ENCODE peak calls at places on chromosomes 12 and 14, in ten cellular contexts. Q is HCT116, P is H54, X is thyroid gland, Z is breast epithelium, R is NB4, Y is transverse colon, E is tibial nerve, C is prostate gland, M is A549. B is an unnamed sample.

GRCh38 chr12:8156845-8157244 is at the start of gene ZNF705A:
- DNase-seq in Q (no peak), P (peak), X (no peak), Z (no peak), R (peak), Y (no peak), E (no peak), C (no peak), M (peak), B (no peak)

GRCh38 chr12:121467638-121468403 is 67.9 kb downstream of the RNF34 start:
- DNase-seq in Q (no peak), P (no peak), X (peak), Z (peak), R (no peak), Y (peak), E (no peak), C (peak), M (peak), B (no peak)

GRCh38 chr14:49950275-49951250 is 57.7 kb downstream of the ARF6 start:
- DNase-seq in Q (peak), P (no peak), X (peak), Z (peak), R (no peak), Y (peak), E (no peak), C (peak), M (no peak), B (no peak)

GRCh38 chr12:70110085-70110484 is 133.1 kb upstream of the CNOT2 start:
- DNase-seq in Q (no peak), P (no peak), X (no peak), Z (no peak), R (no peak), Y (no peak), E (no peak), C (no peak), M (no peak), B (no peak)

GRCh38 chr14:33509927-33510535 is 440.8 kb downstream of the EGLN3 start:
- DNase-seq in Q (no peak), P (no peak), X (no peak), Z (no peak), R (no peak), Y (no peak), E (no peak), C (no peak), M (no peak), B (no peak)

GRCh38 chr12:7108042-7108927 is 729 bp downstream of the C1RL start:
- DNase-seq in Q (peak), P (peak), X (peak), Z (peak), R (peak), Y (peak), E (peak), C (peak), M (peak), B (peak)

GRCh38 chr14:98956181-98956580 is 315.8 kb downstream of the BCL11B start:
- DNase-seq in Q (no peak), P (no peak), X (no peak), Z (no peak), R (no peak), Y (no peak), E (no peak), C (no peak), M (no peak), B (no peak)

GRCh38 chr12:182381-182883 is 31.5 kb downstream of the SLC6A12 start:
- DNase-seq in Q (no peak), P (peak), X (no peak), Z (no peak), R (peak), Y (no peak), E (no peak), C (no peak), M (peak), B (no peak)

GRCh38 chr12:89161553-89161952 is 190.7 kb downstream of the DUSP6 start:
- DNase-seq in Q (no peak), P (no peak), X (no peak), Z (no peak), R (peak), Y (no peak), E (no peak), C (no peak), M (no peak), B (no peak)

GRCh38 chr14:92459479-92460421 is 53.8 kb upstream of the RIN3 start:
- DNase-seq in Q (no peak), P (no peak), X (peak), Z (peak), R (no peak), Y (no peak), E (no peak), C (no peak), M (no peak), B (no peak)

GRCh38 chr14:92680781-92681650 is 67.4 kb downstream of the LGMN start:
- DNase-seq in Q (peak), P (peak), X (peak), Z (peak), R (peak), Y (peak), E (peak), C (peak), M (peak), B (peak)

GRCh38 chr14:69090187-69090789 is 62.6 kb downstream of the DCAF5 start:
- DNase-seq in Q (peak), P (no peak), X (peak), Z (no peak), R (peak), Y (peak), E (no peak), C (peak), M (peak), B (peak)

GRCh38 chr12:84134797-84135366 is 777.7 kb downstream of the SLC6A15 start:
- DNase-seq in Q (no peak), P (no peak), X (no peak), Z (no peak), R (no peak), Y (no peak), E (no peak), C (no peak), M (no peak), B (no peak)

GRCh38 chr14:55237999-55238680 is 33.1 kb upstream of the FBXO34 start:
- DNase-seq in Q (no peak), P (no peak), X (no peak), Z (no peak), R (peak), Y (no peak), E (no peak), C (no peak), M (no peak), B (no peak)

GRCh38 chr14:65302571-65303184 is 109.9 kb upstream of the FUT8 start:
- DNase-seq in Q (no peak), P (no peak), X (no peak), Z (no peak), R (no peak), Y (peak), E (no peak), C (no peak), M (no peak), B (no peak)

GRCh38 chr12:44507471-44507870 is 368.6 kb downstream of the NELL2 start:
- DNase-seq in Q (no peak), P (no peak), X (no peak), Z (no peak), R (no peak), Y (no peak), E (no peak), C (no peak), M (no peak), B (no peak)

GRCh38 chr12:51821423-51822260 is 26.9 kb downstream of the FIGNL2 start:
- DNase-seq in Q (no peak), P (no peak), X (no peak), Z (no peak), R (no peak), Y (no peak), E (no peak), C (no peak), M (no peak), B (no peak)

GRCh38 chr12:26058308-26058707 is 66.5 kb downstream of the BHLHE41 start:
- DNase-seq in Q (peak), P (no peak), X (no peak), Z (no peak), R (peak), Y (no peak), E (no peak), C (no peak), M (no peak), B (peak)

GRCh38 chr12:2268478-2269286 is 215.9 kb downstream of the CACNA1C start:
- DNase-seq in Q (no peak), P (peak), X (no peak), Z (no peak), R (no peak), Y (no peak), E (no peak), C (no peak), M (no peak), B (no peak)

GRCh38 chr12:31906581-31907286 is 52.5 kb upstream of the RESF1 start:
- DNase-seq in Q (no peak), P (no peak), X (no peak), Z (no peak), R (peak), Y (no peak), E (no peak), C (no peak), M (no peak), B (no peak)

GRCh38 chr12:105235747-105236476 is at the start of gene APPL2:
- DNase-seq in Q (peak), P (peak), X (peak), Z (peak), R (peak), Y (peak), E (peak), C (peak), M (peak), B (peak)

GRCh38 chr12:27828196-27828595 is 48.2 kb upstream of the MANSC4 start:
- DNase-seq in Q (no peak), P (peak), X (no peak), Z (no peak), R (no peak), Y (no peak), E (no peak), C (no peak), M (no peak), B (no peak)

GRCh38 chr14:75578786-75579781 is 664 bp downstream of the FLVCR2 start:
- DNase-seq in Q (no peak), P (no peak), X (peak), Z (peak), R (no peak), Y (peak), E (peak), C (peak), M (peak), B (no peak)

GRCh38 chr14:30375280-30375892 is 183.6 kb upstream of the G2E3 start:
- DNase-seq in Q (peak), P (no peak), X (peak), Z (no peak), R (peak), Y (peak), E (peak), C (peak), M (peak), B (peak)

GRCh38 chr12:80442426-80443222 is 1.4 kb upstream of the PTPRQ start:
- DNase-seq in Q (no peak), P (no peak), X (no peak), Z (no peak), R (no peak), Y (no peak), E (no peak), C (no peak), M (no peak), B (no peak)

GRCh38 chr14:103626150-103626850 is 2.7 kb upstream of the KLC1 start:
- DNase-seq in Q (no peak), P (no peak), X (peak), Z (no peak), R (peak), Y (peak), E (no peak), C (no peak), M (no peak), B (no peak)

GRCh38 chr12:108360487-108360886 is 21.4 kb upstream of the CMKLR1 start:
- DNase-seq in Q (no peak), P (no peak), X (no peak), Z (no peak), R (peak), Y (no peak), E (no peak), C (no peak), M (no peak), B (no peak)

GRCh38 chr12:46523863-46524770 is 151.5 kb upstream of the SLC38A2 start:
- DNase-seq in Q (peak), P (peak), X (no peak), Z (no peak), R (no peak), Y (no peak), E (no peak), C (no peak), M (peak), B (no peak)

GRCh38 chr14:79861111-79861510 is 350.2 kb downstream of the DIO2 start:
- DNase-seq in Q (no peak), P (no peak), X (no peak), Z (no peak), R (peak), Y (no peak), E (no peak), C (no peak), M (no peak), B (no peak)

GRCh38 chr12:12999276-12999958 is 648 bp downstream of the HEBP1 start:
- DNase-seq in Q (no peak), P (no peak), X (peak), Z (peak), R (no peak), Y (peak), E (no peak), C (no peak), M (peak), B (peak)

GRCh38 chr12:71664411-71665108 is 459 bp downstream of the THAP2 start:
- DNase-seq in Q (no peak), P (peak), X (no peak), Z (no peak), R (no peak), Y (no peak), E (no peak), C (no peak), M (peak), B (peak)

GRCh38 chr14:32224731-32225377 is 21.8 kb upstream of the RNU6-8 start:
- DNase-seq in Q (no peak), P (no peak), X (peak), Z (no peak), R (no peak), Y (no peak), E (no peak), C (no peak), M (peak), B (peak)

DNA sequence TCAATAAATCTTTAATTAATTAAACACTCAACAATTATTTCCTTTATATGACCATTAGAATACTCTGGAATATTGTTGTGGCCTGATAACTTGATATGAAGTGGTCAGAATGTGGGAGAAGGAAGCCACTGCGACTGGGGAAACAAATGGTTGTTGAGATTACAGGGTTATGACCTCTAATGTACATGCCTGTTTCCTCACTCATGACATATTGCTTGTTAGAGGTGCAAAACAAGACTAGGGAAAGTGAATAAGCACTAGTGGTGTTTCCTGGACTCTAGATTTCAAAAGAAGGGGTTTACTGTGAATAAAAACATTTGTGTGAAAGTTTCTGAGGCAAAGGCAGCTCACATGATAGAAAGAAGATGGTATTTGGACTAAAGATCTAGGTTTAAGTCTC is 53.3 kb downstream of the STAB2 start:
- DNase-seq in Q (no peak), P (no peak), X (no peak), Z (no peak), R (no peak), Y (no peak), E (no peak), C (no peak), M (no peak), B (no peak)
- TF ChIP-seq POLR2A in Q (no peak), P (no peak), X (no peak), Z (no peak), R (no peak), Y (no peak), E (no peak), C (no peak), M (no peak), B (no peak)

DNA sequence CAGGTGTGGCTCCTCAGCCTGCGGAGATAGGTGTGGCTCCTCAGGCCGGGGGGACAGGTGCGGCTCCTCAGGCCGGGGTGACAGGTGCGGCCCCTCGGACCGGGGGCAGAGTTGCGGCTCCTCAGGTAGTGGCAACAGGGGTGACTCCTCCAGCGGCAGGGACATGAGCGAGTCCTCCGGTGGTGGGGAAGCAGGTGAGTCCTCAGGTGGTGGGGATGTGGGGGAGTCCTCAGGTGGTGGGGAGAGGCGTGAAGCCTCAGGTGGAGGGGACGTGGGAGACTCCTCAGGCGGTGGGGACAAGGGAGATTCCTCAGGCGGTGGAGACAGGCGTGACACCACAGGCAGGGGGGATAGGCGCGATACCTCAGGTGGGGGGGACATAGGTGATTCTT is 9.2 kb downstream of the KMT2D start:
- DNase-seq in Q (no peak), P (no peak), X (no peak), Z (no peak), R (no peak), Y (no peak), E (no peak), C (no peak), M (no peak), B (no peak)
- TF ChIP-seq POLR2A in Q (no peak), P (no peak), X (no peak), Z (no peak), R (no peak), Y (no peak), E (no peak), C (no peak), M (no peak), B (no peak)

GRCh38 chr12:125023065-125023464 is 29.6 kb downstream of the BRI3BP start:
- DNase-seq in Q (no peak), P (no peak), X (no peak), Z (no peak), R (no peak), Y (no peak), E (no peak), C (no peak), M (no peak), B (no peak)

GRCh38 chr12:125029756-125030358 is 35.4 kb upstream of the AACS start:
- DNase-seq in Q (no peak), P (no peak), X (no peak), Z (no peak), R (no peak), Y (no peak), E (no peak), C (no peak), M (no peak), B (no peak)

GRCh38 chr12:125028106-125028505 is 34.7 kb downstream of the BRI3BP start:
- DNase-seq in Q (no peak), P (no peak), X (no peak), Z (no peak), R (no peak), Y (no peak), E (no peak), C (no peak), M (no peak), B (no peak)

GRCh38 chr12:125024949-125025563 is 31.6 kb downstream of the BRI3BP start:
- DNase-seq in Q (no peak), P (no peak), X (no peak), Z (no peak), R (no peak), Y (no peak), E (no peak), C (no peak), M (no peak), B (no peak)

GRCh38 chr12:125025836-125026235 is 32.4 kb downstream of the BRI3BP start:
- DNase-seq in Q (no peak), P (no peak), X (no peak), Z (no peak), R (no peak), Y (no peak), E (no peak), C (no peak), M (no peak), B (no peak)
- TF ChIP-seq POLR2A in Q (no peak), P (no peak), X (no peak), Z (no peak), R (no peak), Y (no peak), E (no peak), C (no peak), M (no peak), B (no peak)

GRCh38 chr14:102252834-102253801 is 51.8 kb downstream of the MOK start:
- DNase-seq in Q (no peak), P (no peak), X (no peak), Z (no peak), R (no peak), Y (no peak), E (no peak), C (no peak), M (no peak), B (no peak)

GRCh38 chr14:102258136-102258535 is 46.8 kb downstream of the MOK start:
- DNase-seq in Q (no peak), P (no peak), X (no peak), Z (no peak), R (no peak), Y (no peak), E (no peak), C (no peak), M (no peak), B (no peak)

GRCh38 chr14:102255401-102256190 is 49.4 kb downstream of the MOK start:
- DNase-seq in Q (no peak), P (no peak), X (no peak), Z (no peak), R (peak), Y (no peak), E (no peak), C (no peak), M (peak), B (peak)

GRCh38 chr14:102251161-102251560 is 53.8 kb downstream of the MOK start:
- DNase-seq in Q (no peak), P (no peak), X (no peak), Z (no peak), R (no peak), Y (no peak), E (no peak), C (no peak), M (no peak), B (no peak)

DNA sequence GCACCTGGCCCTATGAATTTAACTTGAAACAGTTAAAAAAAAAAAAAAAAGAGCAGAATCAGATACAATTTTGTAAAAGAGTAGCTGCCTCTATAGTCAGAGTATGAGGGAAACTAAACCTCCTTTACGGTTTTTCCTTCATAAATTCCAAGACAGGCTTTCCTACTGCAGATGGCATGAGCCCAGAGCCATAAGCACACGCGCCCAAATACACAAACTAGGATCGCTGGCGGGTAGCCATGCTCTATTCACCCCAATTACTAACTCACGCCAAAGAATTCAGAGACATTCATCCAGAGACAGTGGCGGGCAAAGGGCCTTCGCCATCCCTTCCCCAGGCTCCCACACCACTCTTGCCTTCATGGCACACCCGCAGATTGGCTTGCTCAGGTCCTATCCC is 48.3 kb downstream of the MOK start:
- DNase-seq in Q (no peak), P (no peak), X (no peak), Z (no peak), R (no peak), Y (no peak), E (no peak), C (no peak), M (no peak), B (no peak)
- TF ChIP-seq POLR2A in Q (no peak), P (no peak), X (no peak), Z (no peak), R (no peak), Y (no peak), E (no peak), C (no peak), M (no peak), B (no peak)

DNA sequence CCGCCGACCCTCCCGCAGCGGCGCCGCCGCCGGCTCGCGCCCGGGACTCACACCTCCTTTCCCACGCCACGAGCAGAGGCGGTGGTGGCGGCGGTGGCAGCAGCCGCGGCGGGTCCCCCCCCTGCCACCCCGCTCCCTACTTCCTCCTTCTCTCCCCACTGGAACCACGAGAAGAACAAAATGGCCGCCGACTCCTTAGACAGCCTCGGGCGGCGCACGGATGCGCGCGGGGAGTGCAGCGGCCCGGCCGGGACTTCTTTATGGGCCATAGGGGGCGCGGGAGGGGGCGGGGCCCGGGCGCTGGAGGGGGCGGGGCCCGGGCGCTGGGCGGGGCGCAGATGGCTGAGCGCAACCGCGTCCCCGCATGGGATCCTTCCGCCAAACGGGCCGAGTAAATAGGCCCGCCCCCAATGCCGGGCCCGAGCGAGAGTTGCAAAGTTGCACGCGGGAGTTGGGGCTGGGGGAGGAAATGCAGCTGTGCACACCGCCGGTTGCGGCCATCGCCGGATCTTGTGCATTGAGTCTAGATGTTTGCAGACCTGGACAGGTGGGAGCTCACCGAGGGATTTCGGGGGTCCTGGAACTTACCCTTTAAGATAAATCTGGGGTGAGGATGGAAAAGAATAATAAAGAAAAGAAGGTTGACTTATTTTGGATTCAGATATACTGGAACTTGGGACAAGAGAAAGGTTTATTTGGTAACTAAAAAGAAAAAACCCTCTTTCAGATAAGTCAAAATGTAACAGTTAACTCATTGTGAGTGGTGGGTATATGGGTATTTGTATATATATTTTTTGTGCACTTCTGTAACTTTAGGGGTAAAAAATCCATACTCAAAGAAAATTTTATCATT is at the start of gene PPP1CC:
- DNase-seq in Q (peak), P (peak), X (peak), Z (peak), R (peak), Y (peak), E (peak), C (peak), M (peak), B (peak)
- TF ChIP-seq POLR2A in Q (peak), P (peak), X (peak), Z (no peak), R (peak), Y (peak), E (peak), C (peak), M (peak), B (peak)

GRCh38 chr14:59464651-59465569 is at the start of gene GPR135:
- DNase-seq in Q (no peak), P (no peak), X (peak), Z (peak), R (no peak), Y (peak), E (peak), C (peak), M (no peak), B (peak)
- TF ChIP-seq POLR2A in Q (no peak), P (no peak), X (peak), Z (no peak), R (no peak), Y (no peak), E (no peak), C (peak), M (no peak), B (no peak)

B was measured in erythroblast.